ENCODE peak calls at places on chromosomes 1 and 21, in six cellular contexts. P is H7, R is Karpas-422, A is cardiac muscle cell, V is heart left ventricle, T is GM23248. W is an unnamed sample. For H3K36me3, the result is how much of the 10 kb centered on the place peaks cover.

GRCh38 chr1:1462318-1462966 is 9.1 kb upstream of the ATAD3B start:
- DNase-seq in P (peak), R (peak), A (peak), V (peak), T (peak), W (no peak)

GRCh38 chr1:54806931-54807611 is 5.9 kb upstream of the TTC22 start:
- DNase-seq in P (no peak), R (no peak), A (no peak), V (no peak), T (peak), W (no peak)

GRCh38 chr1:233230011-233230410 is 65.5 kb downstream of the PCNX2 start:
- DNase-seq in P (no peak), R (no peak), A (no peak), V (no peak), T (peak), W (no peak)

GRCh38 chr1:1004420-1004779 is 4.5 kb upstream of the HES4 start:
- DNase-seq in P (no peak), R (no peak), A (no peak), V (no peak), T (no peak), W (no peak)

GRCh38 chr1:27403065-27403726 is 10.8 kb downstream of the GPR3 start:
- DNase-seq in P (peak), R (peak), A (peak), V (peak), T (peak), W (peak)

GRCh38 chr21:15543473-15543872 is 186.3 kb upstream of the USP25 start:
- DNase-seq in P (no peak), R (no peak), A (peak), V (no peak), T (no peak), W (no peak)

GRCh38 chr1:165162671-165163241 is 193.8 kb downstream of the LMX1A start:
- DNase-seq in P (peak), R (no peak), A (peak), V (no peak), T (peak), W (no peak)

GRCh38 chr1:155729031-155729898 is 40.4 kb downstream of the DAP3 start:
- DNase-seq in P (peak), R (peak), A (peak), V (peak), T (peak), W (no peak)

GRCh38 chr21:37045139-37045538 is 27.7 kb downstream of the PIGP start:
- DNase-seq in P (no peak), R (no peak), A (no peak), V (no peak), T (no peak), W (no peak)

GRCh38 chr21:16492356-16492755 is 762.6 kb downstream of the USP25 start:
- DNase-seq in P (no peak), R (no peak), A (no peak), V (no peak), T (no peak), W (no peak)

GRCh38 chr1:111513410-111514020 is 10.1 kb upstream of the ADORA3 start:
- DNase-seq in P (no peak), R (no peak), A (peak), V (peak), T (no peak), W (no peak)

GRCh38 chr1:53835491-53835890 is 2.6 kb downstream of the NDC1 start:
- DNase-seq in P (no peak), R (peak), A (no peak), V (no peak), T (no peak), W (no peak)

GRCh38 chr1:109631513-109632260 is 12.1 kb downstream of the AMPD2 start:
- DNase-seq in P (peak), R (no peak), A (no peak), V (no peak), T (no peak), W (no peak)

GRCh38 chr21:27569831-27570230 is 602.9 kb upstream of the ADAMTS5 start:
- DNase-seq in P (no peak), R (no peak), A (no peak), V (no peak), T (peak), W (no peak)

GRCh38 chr1:172613294-172613693 is 45.6 kb upstream of the FASLG start:
- DNase-seq in P (no peak), R (no peak), A (no peak), V (no peak), T (peak), W (no peak)

DNA sequence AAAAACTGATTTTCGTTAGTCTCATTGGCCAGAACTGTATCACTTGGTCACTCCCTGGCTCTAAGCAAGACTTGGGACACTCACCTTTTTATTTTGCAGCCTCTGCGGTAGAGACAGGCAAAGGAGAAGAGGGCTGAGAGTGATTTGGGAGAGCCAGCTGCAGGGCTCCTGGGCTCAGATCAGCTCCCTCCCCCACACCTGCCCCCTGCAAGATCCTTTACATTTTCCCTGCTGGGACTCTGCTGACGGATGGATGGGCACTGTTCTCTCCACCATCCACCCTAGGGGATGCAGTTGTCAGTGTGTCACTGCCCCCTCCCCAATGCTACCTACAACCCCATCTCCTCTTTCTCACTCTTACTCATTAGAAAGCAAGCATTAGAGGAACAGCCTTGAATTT is 301.1 kb upstream of the KAZN start:
- DNase-seq in P (peak), R (no peak), A (no peak), V (no peak), T (no peak), W (no peak)
- H3K36me3 ChIP-seq in P (under half), R (under half), A (under half), V (under half), T (under half), W (under half)

GRCh38 chr1:31662463-31662862 is 17.8 kb upstream of the PEF1 start:
- DNase-seq in P (peak), R (no peak), A (no peak), V (no peak), T (no peak), W (no peak)
- H3K36me3 ChIP-seq in P (under half), R (under half), A (under half), V (under half), T (under half), W (under half)

GRCh38 chr1:3888301-3888700 is 11.8 kb downstream of the C1orf174 start:
- DNase-seq in P (no peak), R (no peak), A (no peak), V (no peak), T (no peak), W (no peak)
- H3K36me3 ChIP-seq in P (under half), R (under half), A (under half), V (half or more), T (under half), W (under half)

DNA sequence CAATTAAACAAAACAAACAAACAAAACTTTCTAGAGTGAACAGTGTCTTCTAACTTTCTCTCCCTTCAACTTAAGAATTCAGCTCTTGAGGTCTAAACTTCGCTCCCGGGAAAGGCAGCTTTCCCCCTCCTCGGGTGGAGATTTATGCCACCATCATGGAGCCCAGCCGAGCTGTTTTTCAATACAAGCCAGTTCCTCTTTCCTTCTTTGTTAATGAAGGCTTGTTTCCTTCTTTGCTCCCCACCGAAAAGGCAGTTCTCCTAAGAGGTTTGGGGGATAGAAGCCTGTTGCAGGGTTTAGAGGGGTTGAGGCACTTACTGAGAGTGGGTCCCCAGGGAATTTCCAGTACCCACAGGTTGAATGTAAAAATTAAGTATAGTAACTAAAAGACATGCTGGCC is 26.5 kb downstream of the OLIG1 start:
- DNase-seq in P (no peak), R (peak), A (no peak), V (no peak), T (no peak), W (no peak)
- H3K36me3 ChIP-seq in P (under half), R (under half), A (under half), V (under half), T (under half), W (under half)

W was measured in gastrocnemius medialis.